ENCODE peak calls at places on chromosomes 2 and 18, in eight cellular contexts. One of them, this sample, is unnamed.

GRCh38 chr2:6747433-6747832 is 118.3 kb downstream of the CMPK2 start:
- DNase-seq in hepatocyte: no peak
- DNase-seq in neural progenitor cell: no peak
- DNase-seq in thoracic aorta: no peak
- DNase-seq in GM06990: no peak
- DNase-seq in body of pancreas: no peak
- DNase-seq in endodermal cell: no peak
- DNase-seq in colonic mucosa: no peak
- DNase-seq in this sample: no peak

GRCh38 chr18:21682276-21683051 is 22.1 kb downstream of the ABHD3 start:
- DNase-seq in hepatocyte: peak
- DNase-seq in body of pancreas: peak
- DNase-seq in neural progenitor cell: peak
- DNase-seq in endodermal cell: no peak
- DNase-seq in colonic mucosa: no peak
- DNase-seq in GM06990: peak
- DNase-seq in thoracic aorta: no peak
- DNase-seq in this sample: peak

GRCh38 chr2:20781656-20782265 is 41.1 kb downstream of the LDAH start:
- DNase-seq in body of pancreas: no peak
- DNase-seq in colonic mucosa: no peak
- DNase-seq in hepatocyte: peak
- DNase-seq in endodermal cell: peak
- DNase-seq in neural progenitor cell: peak
- DNase-seq in GM06990: no peak
- DNase-seq in thoracic aorta: no peak
- DNase-seq in this sample: no peak

GRCh38 chr2:8638327-8638726 is 43.5 kb upstream of the ID2 start:
- DNase-seq in body of pancreas: no peak
- DNase-seq in colonic mucosa: no peak
- DNase-seq in neural progenitor cell: peak
- DNase-seq in hepatocyte: no peak
- DNase-seq in GM06990: no peak
- DNase-seq in endodermal cell: peak
- DNase-seq in thoracic aorta: no peak
- DNase-seq in this sample: no peak

GRCh38 chr2:29482867-29483266 is 367.7 kb downstream of the CLIP4 start:
- DNase-seq in thoracic aorta: no peak
- DNase-seq in endodermal cell: no peak
- DNase-seq in body of pancreas: no peak
- DNase-seq in neural progenitor cell: no peak
- DNase-seq in colonic mucosa: no peak
- DNase-seq in hepatocyte: no peak
- DNase-seq in GM06990: no peak
- DNase-seq in this sample: no peak

GRCh38 chr18:8778386-8778785 is 73.0 kb downstream of the MTCL1 start:
- DNase-seq in thoracic aorta: no peak
- DNase-seq in GM06990: no peak
- DNase-seq in neural progenitor cell: peak
- DNase-seq in colonic mucosa: no peak
- DNase-seq in hepatocyte: no peak
- DNase-seq in endodermal cell: no peak
- DNase-seq in body of pancreas: no peak
- DNase-seq in this sample: no peak

GRCh38 chr2:10527585-10527984 is 79.5 kb upstream of the ODC1 start:
- DNase-seq in GM06990: no peak
- DNase-seq in body of pancreas: no peak
- DNase-seq in endodermal cell: no peak
- DNase-seq in hepatocyte: no peak
- DNase-seq in thoracic aorta: no peak
- DNase-seq in colonic mucosa: no peak
- DNase-seq in neural progenitor cell: no peak
- DNase-seq in this sample: no peak

GRCh38 chr18:1840878-1841277 is 730.4 kb downstream of the METTL4 start:
- DNase-seq in colonic mucosa: no peak
- DNase-seq in body of pancreas: no peak
- DNase-seq in hepatocyte: no peak
- DNase-seq in neural progenitor cell: no peak
- DNase-seq in GM06990: no peak
- DNase-seq in endodermal cell: no peak
- DNase-seq in thoracic aorta: no peak
- DNase-seq in this sample: no peak

GRCh38 chr18:46632401-46633089 is 24.5 kb downstream of the LOXHD1 start:
- DNase-seq in GM06990: no peak
- DNase-seq in neural progenitor cell: no peak
- DNase-seq in hepatocyte: no peak
- DNase-seq in thoracic aorta: no peak
- DNase-seq in colonic mucosa: no peak
- DNase-seq in endodermal cell: no peak
- DNase-seq in body of pancreas: no peak
- DNase-seq in this sample: no peak

GRCh38 chr2:5121677-5122076 is 570.5 kb upstream of the SOX11 start:
- DNase-seq in colonic mucosa: no peak
- DNase-seq in neural progenitor cell: peak
- DNase-seq in thoracic aorta: no peak
- DNase-seq in endodermal cell: peak
- DNase-seq in GM06990: no peak
- DNase-seq in body of pancreas: no peak
- DNase-seq in hepatocyte: peak
- DNase-seq in this sample: no peak

GRCh38 chr2:134431837-134432437 is 178.1 kb downstream of the MGAT5 start:
- DNase-seq in GM06990: no peak
- DNase-seq in hepatocyte: no peak
- DNase-seq in endodermal cell: peak
- DNase-seq in body of pancreas: no peak
- DNase-seq in thoracic aorta: no peak
- DNase-seq in colonic mucosa: no peak
- DNase-seq in neural progenitor cell: peak
- DNase-seq in this sample: no peak

GRCh38 chr18:79927597-79928562 is 23.6 kb downstream of the SLC66A2 start:
- DNase-seq in hepatocyte: no peak
- DNase-seq in thoracic aorta: no peak
- DNase-seq in endodermal cell: peak
- DNase-seq in body of pancreas: no peak
- DNase-seq in neural progenitor cell: peak
- DNase-seq in GM06990: no peak
- DNase-seq in colonic mucosa: peak
- DNase-seq in this sample: no peak

GRCh38 chr2:24490674-24491625 is at the start of gene NCOA1:
- DNase-seq in colonic mucosa: peak
- DNase-seq in GM06990: peak
- DNase-seq in neural progenitor cell: peak
- DNase-seq in endodermal cell: peak
- DNase-seq in hepatocyte: peak
- DNase-seq in body of pancreas: peak
- DNase-seq in thoracic aorta: peak
- DNase-seq in this sample: peak

GRCh38 chr2:10194021-10194820 is 71.7 kb downstream of the RRM2 start:
- DNase-seq in endodermal cell: peak
- DNase-seq in neural progenitor cell: no peak
- DNase-seq in colonic mucosa: no peak
- DNase-seq in hepatocyte: no peak
- DNase-seq in thoracic aorta: no peak
- DNase-seq in GM06990: no peak
- DNase-seq in body of pancreas: no peak
- DNase-seq in this sample: no peak

DNA sequence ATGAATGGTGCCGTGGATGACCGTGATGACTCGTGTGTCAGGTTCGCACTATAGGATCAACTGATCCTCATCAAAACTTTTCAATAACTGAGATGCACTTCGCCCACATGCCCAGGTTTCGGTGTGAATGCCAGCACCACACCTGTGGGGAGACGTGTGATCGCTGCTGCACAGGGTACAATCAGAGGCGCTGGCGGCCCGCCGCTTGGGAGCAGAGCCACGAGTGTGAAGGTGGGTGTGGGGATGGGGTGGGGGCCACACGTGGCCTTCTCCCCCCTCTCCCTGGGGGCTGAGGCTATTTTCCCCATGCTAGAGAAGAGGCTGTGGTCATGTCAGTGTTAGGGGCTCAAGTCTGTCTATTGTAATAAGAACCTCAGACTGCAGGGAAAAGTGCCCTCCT is 69.0 kb downstream of the LAMA3 start:
- DNase-seq in hepatocyte: no peak
- DNase-seq in thoracic aorta: no peak
- DNase-seq in neural progenitor cell: no peak
- DNase-seq in body of pancreas: no peak
- DNase-seq in colonic mucosa: no peak
- DNase-seq in endodermal cell: no peak
- DNase-seq in GM06990: no peak
- DNase-seq in this sample: no peak
- H3K4me3 ChIP-seq in hepatocyte: no peak
- H3K4me3 ChIP-seq in thoracic aorta: no peak
- H3K4me3 ChIP-seq in neural progenitor cell: no peak
- H3K4me3 ChIP-seq in body of pancreas: no peak
- H3K4me3 ChIP-seq in colonic mucosa: no peak
- H3K4me3 ChIP-seq in endodermal cell: no peak
- H3K4me3 ChIP-seq in GM06990: no peak
- H3K4me3 ChIP-seq in this sample: no peak

GRCh38 chr2:205056066-205056678 is 510.9 kb downstream of the PARD3B start:
- DNase-seq in hepatocyte: no peak
- DNase-seq in colonic mucosa: no peak
- DNase-seq in endodermal cell: no peak
- DNase-seq in thoracic aorta: no peak
- DNase-seq in GM06990: no peak
- DNase-seq in neural progenitor cell: no peak
- DNase-seq in body of pancreas: no peak
- DNase-seq in this sample: no peak

GRCh38 chr2:205052781-205053180 is 507.5 kb downstream of the PARD3B start:
- DNase-seq in neural progenitor cell: no peak
- DNase-seq in hepatocyte: no peak
- DNase-seq in GM06990: no peak
- DNase-seq in body of pancreas: no peak
- DNase-seq in endodermal cell: no peak
- DNase-seq in thoracic aorta: no peak
- DNase-seq in colonic mucosa: no peak
- DNase-seq in this sample: no peak

GRCh38 chr2:205051417-205051816 is 506.1 kb downstream of the PARD3B start:
- DNase-seq in colonic mucosa: no peak
- DNase-seq in GM06990: no peak
- DNase-seq in endodermal cell: no peak
- DNase-seq in body of pancreas: no peak
- DNase-seq in thoracic aorta: no peak
- DNase-seq in neural progenitor cell: no peak
- DNase-seq in hepatocyte: no peak
- DNase-seq in this sample: no peak

GRCh38 chr2:205054789-205055188 is 509.5 kb downstream of the PARD3B start:
- DNase-seq in colonic mucosa: no peak
- DNase-seq in neural progenitor cell: no peak
- DNase-seq in endodermal cell: no peak
- DNase-seq in GM06990: no peak
- DNase-seq in hepatocyte: no peak
- DNase-seq in thoracic aorta: no peak
- DNase-seq in body of pancreas: no peak
- DNase-seq in this sample: no peak

GRCh38 chr2:205053827-205054410 is 508.6 kb downstream of the PARD3B start:
- DNase-seq in colonic mucosa: no peak
- DNase-seq in hepatocyte: peak
- DNase-seq in neural progenitor cell: no peak
- DNase-seq in GM06990: no peak
- DNase-seq in thoracic aorta: no peak
- DNase-seq in body of pancreas: no peak
- DNase-seq in endodermal cell: no peak
- DNase-seq in this sample: no peak
- H3K4me3 ChIP-seq in colonic mucosa: no peak
- H3K4me3 ChIP-seq in hepatocyte: no peak
- H3K4me3 ChIP-seq in neural progenitor cell: no peak
- H3K4me3 ChIP-seq in GM06990: no peak
- H3K4me3 ChIP-seq in thoracic aorta: no peak
- H3K4me3 ChIP-seq in body of pancreas: no peak
- H3K4me3 ChIP-seq in endodermal cell: no peak
- H3K4me3 ChIP-seq in this sample: no peak

GRCh38 chr2:64359892-64360657 is 93.9 kb upstream of the LGALSL start:
- DNase-seq in endodermal cell: peak
- DNase-seq in hepatocyte: peak
- DNase-seq in body of pancreas: peak
- DNase-seq in thoracic aorta: peak
- DNase-seq in colonic mucosa: peak
- DNase-seq in neural progenitor cell: no peak
- DNase-seq in GM06990: peak
- DNase-seq in this sample: peak
- H3K4me3 ChIP-seq in endodermal cell: no peak
- H3K4me3 ChIP-seq in hepatocyte: no peak
- H3K4me3 ChIP-seq in body of pancreas: no peak
- H3K4me3 ChIP-seq in thoracic aorta: peak
- H3K4me3 ChIP-seq in colonic mucosa: no peak
- H3K4me3 ChIP-seq in neural progenitor cell: no peak
- H3K4me3 ChIP-seq in GM06990: no peak
- H3K4me3 ChIP-seq in this sample: no peak

GRCh38 chr2:219905640-219906039 is 278.2 kb downstream of the SLC4A3 start:
- DNase-seq in hepatocyte: no peak
- DNase-seq in thoracic aorta: no peak
- DNase-seq in GM06990: no peak
- DNase-seq in endodermal cell: no peak
- DNase-seq in colonic mucosa: no peak
- DNase-seq in neural progenitor cell: no peak
- DNase-seq in body of pancreas: no peak
- DNase-seq in this sample: no peak
- H3K4me3 ChIP-seq in hepatocyte: no peak
- H3K4me3 ChIP-seq in thoracic aorta: no peak
- H3K4me3 ChIP-seq in GM06990: no peak
- H3K4me3 ChIP-seq in endodermal cell: no peak
- H3K4me3 ChIP-seq in colonic mucosa: no peak
- H3K4me3 ChIP-seq in neural progenitor cell: no peak
- H3K4me3 ChIP-seq in body of pancreas: no peak
- H3K4me3 ChIP-seq in this sample: no peak

DNA sequence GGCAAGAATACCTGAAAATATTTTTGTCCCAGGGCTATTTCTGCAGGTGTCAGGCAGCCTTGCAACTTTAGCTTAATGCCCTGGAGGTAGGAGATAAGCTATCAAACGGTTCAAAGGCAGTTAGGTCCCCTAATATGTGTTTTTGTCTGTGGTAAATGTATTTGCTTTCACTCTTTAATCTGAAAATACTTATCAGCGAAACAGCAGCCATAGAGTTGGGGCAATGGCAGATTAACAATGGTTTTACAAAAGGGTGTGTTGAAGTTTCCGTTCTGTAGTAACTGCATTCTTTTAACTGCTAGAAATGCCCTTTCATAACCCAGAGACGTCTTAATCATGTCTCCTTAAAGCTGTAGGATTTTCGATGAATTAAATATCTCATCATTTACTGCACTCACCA is 265.0 kb upstream of the TRIB2 start:
- DNase-seq in GM06990: no peak
- DNase-seq in endodermal cell: no peak
- DNase-seq in colonic mucosa: no peak
- DNase-seq in hepatocyte: no peak
- DNase-seq in neural progenitor cell: no peak
- DNase-seq in body of pancreas: no peak
- DNase-seq in thoracic aorta: no peak
- DNase-seq in this sample: no peak
- H3K4me3 ChIP-seq in GM06990: no peak
- H3K4me3 ChIP-seq in endodermal cell: no peak
- H3K4me3 ChIP-seq in colonic mucosa: no peak
- H3K4me3 ChIP-seq in hepatocyte: no peak
- H3K4me3 ChIP-seq in neural progenitor cell: no peak
- H3K4me3 ChIP-seq in body of pancreas: no peak
- H3K4me3 ChIP-seq in thoracic aorta: peak
- H3K4me3 ChIP-seq in this sample: no peak

DNA sequence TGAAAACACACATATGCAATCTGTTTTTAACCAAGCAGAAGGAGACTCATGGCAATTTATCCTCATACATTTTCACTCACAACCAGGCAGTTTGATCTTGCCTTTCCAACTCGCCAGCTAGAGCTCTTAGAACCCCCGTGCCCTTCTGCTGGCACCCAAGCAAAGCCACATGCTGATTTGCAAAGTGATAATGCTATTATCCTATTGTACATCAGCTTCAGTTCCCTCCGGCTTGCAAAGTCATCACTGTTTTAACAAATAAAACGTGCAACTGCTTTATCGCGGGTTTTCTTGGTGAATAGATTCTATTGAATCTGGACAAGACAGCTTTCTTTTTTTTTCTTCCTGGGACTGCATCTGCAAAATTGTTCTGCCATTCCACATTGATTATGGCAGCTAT is 314.6 kb downstream of the LNPK start:
- DNase-seq in colonic mucosa: no peak
- DNase-seq in GM06990: no peak
- DNase-seq in body of pancreas: no peak
- DNase-seq in thoracic aorta: no peak
- DNase-seq in endodermal cell: no peak
- DNase-seq in hepatocyte: no peak
- DNase-seq in neural progenitor cell: peak
- DNase-seq in this sample: no peak
- H3K4me3 ChIP-seq in colonic mucosa: no peak
- H3K4me3 ChIP-seq in GM06990: no peak
- H3K4me3 ChIP-seq in body of pancreas: no peak
- H3K4me3 ChIP-seq in thoracic aorta: no peak
- H3K4me3 ChIP-seq in endodermal cell: no peak
- H3K4me3 ChIP-seq in hepatocyte: no peak
- H3K4me3 ChIP-seq in neural progenitor cell: no peak
- H3K4me3 ChIP-seq in this sample: no peak

This sample was measured in heart right ventricle.